ENCODE peak calls at places on chromosome 19, in four cellular contexts. K is H9, Q is mesenchymal stem cell, N is right cardiac atrium. T is an unnamed sample. For H3K4me1, the result is how much of the 10 kb centered on the place peaks cover.

GRCh38 chr19:49437231-49437630 is 4.1 kb downstream of the SLC17A7 start:
- DNase-seq in K (no peak), Q (no peak), N (peak), T (no peak)

GRCh38 chr19:32124585-32124984 is 220.8 kb upstream of the ZNF507 start:
- DNase-seq in K (no peak), N (no peak), Q (no peak), T (no peak)

GRCh38 chr19:29625316-29625715 is 19.2 kb downstream of the POP4 start:
- DNase-seq in Q (no peak), K (no peak), N (peak), T (no peak)

GRCh38 chr19:47226426-47227346 is 4.3 kb downstream of the BBC3 start:
- DNase-seq in Q (peak), K (peak), N (peak), T (peak)

GRCh38 chr19:29876414-29876813 is 64.6 kb downstream of the CCNE1 start:
- DNase-seq in N (no peak), K (no peak), Q (no peak), T (no peak)

GRCh38 chr19:46634656-46635218 is 1.3 kb downstream of the GNG8 start:
- DNase-seq in N (no peak), K (peak), Q (no peak), T (no peak)

GRCh38 chr19:32339988-32340874 is 5.2 kb upstream of the ZNF507 start:
- DNase-seq in N (peak), K (peak), Q (peak), T (peak)

GRCh38 chr19:42469311-42470239 is 26.8 kb upstream of the CXCL17 start:
- DNase-seq in Q (peak), N (no peak), K (no peak), T (no peak)

GRCh38 chr19:3163230-3163886 is 15.2 kb upstream of the S1PR4 start:
- DNase-seq in Q (peak), N (peak), K (peak), T (peak)

GRCh38 chr19:14404322-14404721 is 14.8 kb downstream of the DDX39A start:
- DNase-seq in N (no peak), K (no peak), Q (no peak), T (no peak)

GRCh38 chr19:35673121-35673804 is 6.9 kb downstream of the UPK1A start:
- DNase-seq in N (peak), Q (peak), K (peak), T (peak)

GRCh38 chr19:52535831-52536800 is 8.6 kb downstream of the ZNF808 start:
- DNase-seq in N (peak), K (peak), Q (peak), T (peak)

GRCh38 chr19:57245066-57245465 is 4.6 kb downstream of the ZNF805 start:
- DNase-seq in K (no peak), N (no peak), Q (no peak), T (no peak)

GRCh38 chr19:39655613-39656012 is at the start of gene LGALS16:
- DNase-seq in N (no peak), K (no peak), Q (no peak), T (no peak)

GRCh38 chr19:58558623-58559274 is 338 bp upstream of the UBE2M start:
- DNase-seq in N (peak), K (peak), Q (peak), T (peak)

GRCh38 chr19:15836345-15836594 is 20.8 kb upstream of the OR10H1 start:
- DNase-seq in K (no peak), Q (no peak), N (no peak), T (no peak)

GRCh38 chr19:29671393-29672076 is 6.3 kb downstream of the PLEKHF1 start:
- DNase-seq in K (no peak), N (peak), Q (peak), T (peak)

GRCh38 chr19:4380254-4380727 is 20.1 kb downstream of the SH3GL1 start:
- DNase-seq in Q (no peak), K (no peak), N (peak), T (peak)

GRCh38 chr19:14901675-14902260 is 15.8 kb upstream of the OR7A17 start:
- DNase-seq in Q (no peak), N (no peak), K (no peak), T (no peak)

GRCh38 chr19:17205237-17206140 is 9.7 kb upstream of the USE1 start:
- DNase-seq in Q (peak), N (peak), K (peak), T (peak)

GRCh38 chr19:39413903-39414608 is 1.6 kb downstream of the PLEKHG2 start:
- DNase-seq in Q (peak), K (no peak), N (peak), T (no peak)

GRCh38 chr19:15173746-15174404 is 26.9 kb downstream of the NOTCH3 start:
- DNase-seq in K (no peak), N (no peak), Q (no peak), T (peak)

GRCh38 chr19:15195987-15196682 is 4.7 kb downstream of the NOTCH3 start:
- DNase-seq in K (peak), Q (no peak), N (peak), T (peak)

GRCh38 chr19:54415208-54415900 is at the start of gene TTYH1:
- DNase-seq in Q (no peak), N (no peak), K (peak), T (no peak)

DNA sequence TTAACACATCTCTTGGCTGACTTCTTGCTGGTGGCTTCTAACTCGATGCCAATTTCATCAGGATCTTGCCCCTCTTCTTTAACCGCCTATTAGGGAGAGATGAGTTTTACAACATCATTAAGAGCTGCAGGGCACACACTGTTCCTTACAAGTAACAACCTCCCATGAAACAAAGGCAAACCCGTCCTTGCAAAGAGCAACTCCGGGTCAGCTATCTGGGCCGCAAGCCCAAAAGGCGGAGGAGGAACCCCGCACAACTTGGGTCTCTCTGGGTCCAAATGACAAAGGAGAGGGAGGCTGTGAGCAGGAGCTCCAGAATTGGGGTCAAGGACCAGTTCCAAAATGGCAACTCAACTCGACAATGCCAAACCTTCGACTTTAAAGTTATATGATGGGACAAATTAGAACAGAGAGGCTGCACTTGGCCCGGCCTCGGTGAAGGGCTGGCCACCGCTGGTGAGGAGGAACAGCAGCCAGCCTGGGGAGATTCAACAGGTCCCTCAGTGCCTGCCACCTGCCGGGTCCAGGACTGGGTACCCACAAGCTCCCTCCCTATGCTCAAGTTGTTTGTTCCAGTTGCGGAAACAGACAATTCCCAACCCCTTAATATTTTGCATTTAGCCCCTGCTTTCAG is 1.1 kb downstream of the SAFB2 start:
- DNase-seq in N (peak), Q (no peak), K (no peak), T (peak)
- H3K4me1 ChIP-seq in N (under half), Q (under half), K (under half), T (under half)

GRCh38 chr19:18558595-18558994 is 925 bp downstream of the KXD1 start:
- DNase-seq in Q (no peak), K (no peak), N (peak), T (no peak)
- H3K27ac ChIP-seq in Q (no peak), K (no peak), N (peak), T (peak)

GRCh38 chr19:56111601-56112312 is 9.3 kb downstream of the ZNF787 start:
- DNase-seq in N (peak), K (no peak), Q (no peak), T (peak)
- H3K4me1 ChIP-seq in N (under half), K (under half), Q (half or more), T (under half)

GRCh38 chr19:48396871-48397176 is 3.4 kb downstream of the GRIN2D start:
- DNase-seq in K (no peak), Q (no peak), N (no peak), T (no peak)

GRCh38 chr19:48397263-48397635 is 3.8 kb downstream of the GRIN2D start:
- DNase-seq in N (no peak), K (no peak), Q (no peak), T (no peak)

GRCh38 chr19:48396010-48396870 is 2.8 kb downstream of the GRIN2D start:
- DNase-seq in K (no peak), N (no peak), Q (no peak), T (peak)

GRCh38 chr19:48398329-48399235 is 5.1 kb downstream of the GRIN2D start:
- DNase-seq in N (peak), K (peak), Q (peak), T (peak)

DNA sequence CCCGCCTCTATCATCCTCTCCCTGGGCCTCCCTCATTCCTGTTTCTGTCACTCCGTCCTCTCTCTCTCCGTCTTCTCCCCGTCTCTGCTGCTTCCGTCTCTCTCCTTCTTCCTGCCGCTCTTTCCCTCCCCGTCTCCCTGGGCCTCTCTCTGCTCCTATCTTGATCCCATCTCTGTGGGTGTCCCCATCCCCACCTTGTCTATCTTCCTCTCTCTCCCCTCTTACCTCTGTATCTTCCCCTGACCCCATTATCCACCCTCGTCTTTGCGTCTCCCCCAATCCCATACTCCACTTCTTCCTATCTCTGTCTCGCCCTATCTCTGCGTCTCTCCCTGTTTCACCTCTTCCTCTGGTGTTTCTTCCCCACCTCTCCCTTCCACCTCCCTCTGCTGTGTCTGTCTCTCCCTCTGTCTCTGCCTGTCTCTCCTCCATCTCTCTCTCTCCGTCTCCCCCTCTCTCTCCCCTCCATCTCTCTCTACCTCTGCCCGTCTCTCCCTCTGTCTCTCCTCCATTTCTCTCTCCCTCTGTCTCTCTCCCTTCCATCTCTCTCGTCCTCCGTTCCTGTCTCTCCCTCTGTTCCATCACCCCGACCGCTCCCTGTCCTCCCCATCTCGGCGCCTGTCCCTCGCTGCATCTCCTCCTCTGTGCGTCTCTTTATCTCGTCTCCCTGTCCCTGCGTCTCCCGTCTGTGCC is 4.3 kb downstream of the GRIN2D start:
- DNase-seq in N (no peak), K (no peak), Q (peak), T (no peak)
- H3K27ac ChIP-seq in N (no peak), K (no peak), Q (no peak), T (no peak)

GRCh38 chr19:1250374-1251232 is 2.2 kb downstream of the MIDN start:
- DNase-seq in K (no peak), N (peak), Q (peak), T (peak)
- H3K4me1 ChIP-seq in K (under half), N (under half), Q (under half), T (under half)

DNA sequence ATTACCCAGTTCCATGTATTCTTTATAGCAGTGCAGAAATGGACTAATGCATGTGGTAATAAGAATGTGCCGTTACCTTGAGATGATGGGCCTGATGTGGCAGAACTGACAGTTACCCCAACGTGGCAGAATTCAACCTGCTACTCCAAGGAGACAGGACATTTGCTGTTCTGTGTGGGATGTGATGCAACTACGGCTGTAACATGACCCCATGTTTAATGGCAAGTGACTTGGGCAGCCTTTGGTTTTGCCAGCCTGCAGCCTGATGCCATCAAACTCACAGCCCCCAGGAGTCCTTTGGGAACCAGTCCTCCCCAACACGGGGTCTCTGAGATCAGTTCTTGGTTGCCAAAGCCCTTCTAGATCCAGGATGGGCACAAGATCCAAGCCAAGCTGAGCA is 107.3 kb downstream of the ZNF557 start:
- DNase-seq in Q (no peak), K (no peak), N (no peak), T (no peak)
- H3K27ac ChIP-seq in Q (no peak), K (no peak), N (no peak), T (no peak)

GRCh38 chr19:38095411-38096308 is 128.4 kb downstream of the DPF1 start:
- DNase-seq in K (peak), N (peak), Q (peak), T (peak)
- H3K4me1 ChIP-seq in K (under half), N (under half), Q (under half), T (under half)

GRCh38 chr19:28170066-28170465 is 1042.9 kb downstream of the UQCRFS1 start:
- DNase-seq in K (no peak), N (no peak), Q (no peak), T (no peak)

GRCh38 chr19:28168557-28168956 is 1044.4 kb downstream of the UQCRFS1 start:
- DNase-seq in K (peak), N (no peak), Q (no peak), T (no peak)

GRCh38 chr19:28171983-28172382 is 1041.0 kb downstream of the UQCRFS1 start:
- DNase-seq in N (no peak), Q (no peak), K (no peak), T (no peak)

GRCh38 chr19:28166025-28166424 is 1046.9 kb downstream of the UQCRFS1 start:
- DNase-seq in N (no peak), K (no peak), Q (no peak), T (no peak)

DNA sequence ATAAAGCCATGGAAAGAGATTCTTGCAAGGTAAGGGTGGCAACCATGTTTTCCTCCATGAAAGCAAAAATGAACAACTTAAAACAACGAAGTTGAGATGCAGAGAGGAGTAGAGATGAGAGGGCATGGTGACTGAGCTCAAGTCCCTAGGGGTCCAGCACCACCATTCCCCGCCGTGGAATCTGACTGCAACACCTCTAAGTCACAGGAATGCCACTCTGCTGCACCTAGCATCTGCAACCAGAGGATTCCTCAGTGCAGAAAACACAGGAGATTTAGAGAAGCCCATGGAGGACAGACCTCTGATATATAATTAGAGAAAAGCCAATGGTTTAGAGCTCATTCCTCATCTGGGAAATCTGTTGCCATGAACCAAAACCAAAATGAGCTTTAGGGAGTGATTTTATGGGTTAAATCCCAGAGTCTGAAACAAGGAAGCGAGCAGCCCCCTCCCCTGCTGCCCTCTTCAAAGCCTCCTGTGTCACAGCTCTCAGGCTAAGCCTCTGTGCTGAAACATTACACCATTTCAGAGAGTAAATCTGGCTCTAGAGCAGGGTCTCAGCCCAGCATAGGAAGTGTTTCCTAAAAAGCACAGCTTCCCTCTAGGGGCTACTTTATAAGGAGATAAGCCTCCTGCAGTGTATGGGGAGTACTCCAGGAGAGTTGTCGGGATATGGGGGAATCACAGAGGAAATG is 1043.6 kb downstream of the UQCRFS1 start:
- DNase-seq in Q (no peak), K (peak), N (no peak), T (no peak)
- H3K27ac ChIP-seq in Q (peak), K (peak), N (no peak), T (no peak)

GRCh38 chr19:45527731-45528130 is 20.5 kb downstream of the VASP start:
- DNase-seq in Q (no peak), K (peak), N (peak), T (no peak)
- H3K4me1 ChIP-seq in Q (under half), K (under half), N (under half), T (under half)

T was measured in small intestine.